ENCODE peak calls at places on chromosomes 4 and X, in seven cellular contexts. One of them, this sample, is unnamed.

GRCh38 chr4:136855886-136856285 is 676.4 kb downstream of the PCDH18 start:
- DNase-seq in K562: no peak
- DNase-seq in GM12891: no peak
- DNase-seq in H1: no peak
- DNase-seq in SK-N-SH: no peak
- DNase-seq in GM12878: no peak
- DNase-seq in HepG2: no peak
- DNase-seq in this sample: no peak

GRCh38 chr4:64361399-64361740 is 47.9 kb downstream of the TECRL start:
- DNase-seq in GM12878: no peak
- DNase-seq in SK-N-SH: no peak
- DNase-seq in HepG2: no peak
- DNase-seq in GM12891: no peak
- DNase-seq in H1: no peak
- DNase-seq in K562: no peak
- DNase-seq in this sample: no peak

GRCh38 chrX:54357414-54358377 is at the start of gene WNK3:
- DNase-seq in SK-N-SH: peak
- DNase-seq in GM12878: no peak
- DNase-seq in GM12891: peak
- DNase-seq in K562: no peak
- DNase-seq in H1: peak
- DNase-seq in HepG2: peak
- DNase-seq in this sample: peak

GRCh38 chr4:1080961-1081688 is 32.2 kb downstream of the RNF212 start:
- DNase-seq in GM12878: no peak
- DNase-seq in GM12891: no peak
- DNase-seq in SK-N-SH: no peak
- DNase-seq in H1: no peak
- DNase-seq in HepG2: no peak
- DNase-seq in K562: peak
- DNase-seq in this sample: no peak

GRCh38 chr4:27090406-27090805 is 229.8 kb downstream of the STIM2 start:
- DNase-seq in SK-N-SH: no peak
- DNase-seq in HepG2: no peak
- DNase-seq in GM12891: no peak
- DNase-seq in K562: no peak
- DNase-seq in GM12878: no peak
- DNase-seq in H1: no peak
- DNase-seq in this sample: no peak

GRCh38 chr4:2837110-2837903 is 6.3 kb upstream of the ADD1 start:
- DNase-seq in GM12878: no peak
- DNase-seq in GM12891: no peak
- DNase-seq in SK-N-SH: peak
- DNase-seq in HepG2: no peak
- DNase-seq in H1: no peak
- DNase-seq in K562: no peak
- DNase-seq in this sample: no peak

GRCh38 chr4:19657856-19658255 is 593.8 kb upstream of the SLIT2 start:
- DNase-seq in HepG2: no peak
- DNase-seq in K562: no peak
- DNase-seq in GM12878: no peak
- DNase-seq in GM12891: no peak
- DNase-seq in H1: no peak
- DNase-seq in SK-N-SH: peak
- DNase-seq in this sample: no peak

GRCh38 chr4:102787944-102788343 is 27.2 kb upstream of the MANBA start:
- DNase-seq in HepG2: no peak
- DNase-seq in GM12878: no peak
- DNase-seq in SK-N-SH: no peak
- DNase-seq in GM12891: no peak
- DNase-seq in H1: no peak
- DNase-seq in K562: no peak
- DNase-seq in this sample: no peak

GRCh38 chr4:156052116-156052515 is 98.5 kb upstream of the CTSO start:
- DNase-seq in SK-N-SH: no peak
- DNase-seq in GM12891: no peak
- DNase-seq in K562: no peak
- DNase-seq in GM12878: no peak
- DNase-seq in HepG2: no peak
- DNase-seq in H1: no peak
- DNase-seq in this sample: no peak

GRCh38 chrX:124362072-124362471 is 15.7 kb downstream of the SH2D1A start:
- DNase-seq in H1: no peak
- DNase-seq in K562: no peak
- DNase-seq in GM12891: no peak
- DNase-seq in SK-N-SH: no peak
- DNase-seq in GM12878: no peak
- DNase-seq in HepG2: no peak
- DNase-seq in this sample: no peak

GRCh38 chr4:24535399-24535798 is 49.0 kb downstream of the DHX15 start:
- DNase-seq in K562: no peak
- DNase-seq in H1: no peak
- DNase-seq in GM12878: no peak
- DNase-seq in HepG2: no peak
- DNase-seq in GM12891: no peak
- DNase-seq in SK-N-SH: no peak
- DNase-seq in this sample: no peak

GRCh38 chr4:87579478-87579877 is 28.9 kb upstream of the DSPP start:
- DNase-seq in K562: no peak
- DNase-seq in HepG2: no peak
- DNase-seq in SK-N-SH: peak
- DNase-seq in GM12878: no peak
- DNase-seq in GM12891: no peak
- DNase-seq in H1: no peak
- DNase-seq in this sample: no peak

GRCh38 chr4:138636791-138637190 is 378.8 kb upstream of the NOCT start:
- DNase-seq in K562: no peak
- DNase-seq in SK-N-SH: no peak
- DNase-seq in GM12878: no peak
- DNase-seq in HepG2: no peak
- DNase-seq in GM12891: no peak
- DNase-seq in H1: no peak
- DNase-seq in this sample: no peak

GRCh38 chr4:83810428-83810827 is 274.5 kb downstream of the GPAT3 start:
- DNase-seq in K562: no peak
- DNase-seq in H1: no peak
- DNase-seq in GM12878: no peak
- DNase-seq in HepG2: no peak
- DNase-seq in GM12891: no peak
- DNase-seq in SK-N-SH: no peak
- DNase-seq in this sample: no peak

GRCh38 chr4:150160473-150160872 is 82.2 kb downstream of the DCLK2 start:
- DNase-seq in GM12891: no peak
- DNase-seq in H1: no peak
- DNase-seq in SK-N-SH: no peak
- DNase-seq in GM12878: no peak
- DNase-seq in K562: no peak
- DNase-seq in HepG2: no peak
- DNase-seq in this sample: no peak

GRCh38 chr4:4681651-4682050 is 139.8 kb upstream of the STX18 start:
- DNase-seq in K562: no peak
- DNase-seq in H1: no peak
- DNase-seq in HepG2: peak
- DNase-seq in GM12891: no peak
- DNase-seq in SK-N-SH: no peak
- DNase-seq in GM12878: no peak
- DNase-seq in this sample: no peak
- TF ChIP-seq TAF1 in K562: no peak
- TF ChIP-seq TAF1 in H1: no peak
- TF ChIP-seq TAF1 in HepG2: no peak
- TF ChIP-seq TAF1 in GM12891: no peak
- TF ChIP-seq TAF1 in SK-N-SH: no peak
- TF ChIP-seq TAF1 in GM12878: no peak
- TF ChIP-seq TAF1 in this sample: no peak

GRCh38 chr4:6303943-6304342 is 34.3 kb downstream of the WFS1 start:
- DNase-seq in H1: no peak
- DNase-seq in GM12891: no peak
- DNase-seq in K562: no peak
- DNase-seq in HepG2: no peak
- DNase-seq in SK-N-SH: no peak
- DNase-seq in GM12878: no peak
- DNase-seq in this sample: no peak
- TF ChIP-seq TAF1 in H1: no peak
- TF ChIP-seq TAF1 in GM12891: no peak
- TF ChIP-seq TAF1 in K562: no peak
- TF ChIP-seq TAF1 in HepG2: no peak
- TF ChIP-seq TAF1 in SK-N-SH: no peak
- TF ChIP-seq TAF1 in GM12878: no peak
- TF ChIP-seq TAF1 in this sample: no peak

DNA sequence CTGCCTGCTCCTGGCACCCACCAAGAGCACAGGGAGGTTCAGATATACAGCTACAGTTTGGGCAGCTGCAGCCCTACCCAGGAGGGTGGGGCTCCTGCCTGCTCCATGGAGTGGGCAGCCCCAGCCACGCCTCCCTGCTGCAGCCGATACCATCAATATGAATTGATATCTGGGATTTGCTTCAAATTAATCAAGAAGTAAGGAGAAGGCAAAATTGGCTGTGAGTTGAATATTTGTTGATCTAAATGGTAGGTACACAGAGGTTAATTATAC is 31.2 kb upstream of the ZNF280C start:
- DNase-seq in SK-N-SH: no peak
- DNase-seq in HepG2: no peak
- DNase-seq in H1: no peak
- DNase-seq in GM12878: no peak
- DNase-seq in GM12891: no peak
- DNase-seq in K562: no peak
- DNase-seq in this sample: no peak
- TF ChIP-seq TAF1 in SK-N-SH: no peak
- TF ChIP-seq TAF1 in HepG2: no peak
- TF ChIP-seq TAF1 in H1: no peak
- TF ChIP-seq TAF1 in GM12878: no peak
- TF ChIP-seq TAF1 in GM12891: no peak
- TF ChIP-seq TAF1 in K562: no peak
- TF ChIP-seq TAF1 in this sample: no peak

GRCh38 chr4:74123065-74123728 is 24.2 kb upstream of the CXCL2 start:
- DNase-seq in K562: no peak
- DNase-seq in H1: no peak
- DNase-seq in GM12878: no peak
- DNase-seq in SK-N-SH: no peak
- DNase-seq in GM12891: no peak
- DNase-seq in HepG2: peak
- DNase-seq in this sample: no peak
- TF ChIP-seq TAF1 in K562: no peak
- TF ChIP-seq TAF1 in H1: no peak
- TF ChIP-seq TAF1 in GM12878: no peak
- TF ChIP-seq TAF1 in SK-N-SH: no peak
- TF ChIP-seq TAF1 in GM12891: no peak
- TF ChIP-seq TAF1 in HepG2: no peak
- TF ChIP-seq TAF1 in this sample: no peak

DNA sequence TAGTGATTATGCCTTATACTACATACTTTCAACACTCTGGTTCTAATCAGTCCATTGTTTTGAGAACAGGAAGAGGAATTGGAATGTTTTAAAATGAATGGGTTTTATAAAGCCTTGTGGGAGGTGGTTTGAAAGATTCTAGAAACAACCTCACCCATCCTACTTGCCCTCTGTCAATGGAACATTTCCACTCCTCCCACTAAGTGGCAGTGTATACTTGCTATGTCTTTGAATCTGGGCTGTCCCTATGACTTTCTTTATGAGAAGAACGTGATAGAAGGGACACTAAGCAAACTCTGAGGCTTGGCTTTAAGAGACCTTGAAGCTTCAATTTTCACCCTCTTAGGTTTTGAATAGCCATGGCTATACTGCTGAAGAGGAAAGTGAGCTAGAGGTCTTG is 611.2 kb downstream of the PPP4R3C start:
- DNase-seq in GM12878: no peak
- DNase-seq in K562: no peak
- DNase-seq in GM12891: no peak
- DNase-seq in HepG2: peak
- DNase-seq in SK-N-SH: no peak
- DNase-seq in H1: no peak
- DNase-seq in this sample: no peak
- TF ChIP-seq TAF1 in GM12878: no peak
- TF ChIP-seq TAF1 in K562: no peak
- TF ChIP-seq TAF1 in GM12891: no peak
- TF ChIP-seq TAF1 in HepG2: no peak
- TF ChIP-seq TAF1 in SK-N-SH: no peak
- TF ChIP-seq TAF1 in H1: no peak
- TF ChIP-seq TAF1 in this sample: no peak